ENCODE peak calls at places on chromosomes 1 and 21, in four cellular contexts. Y is tibial nerve, C is fibroblast of lung, D is AG09309. P is an unnamed sample.

GRCh38 chr1:57423135-57424131 is at the start of gene DAB1:
- DNase-seq in Y (no peak), C (peak; percentile 18), D (no peak), P (no peak)

GRCh38 chr21:17660449-17660848 is 47.7 kb upstream of the BTG3 start:
- DNase-seq in Y (no peak), C (no peak), D (no peak), P (peak; percentile 56)

GRCh38 chr21:42836402-42836666 is 43.0 kb downstream of the WDR4 start:
- DNase-seq in Y (no peak), C (no peak), D (no peak), P (no peak)

GRCh38 chr1:15328785-15329480 is 80.8 kb upstream of the EFHD2 start:
- DNase-seq in Y (peak; percentile 48), C (peak; percentile 78), D (no peak), P (peak; percentile 85)

GRCh38 chr1:43783671-43784205 is 76.4 kb downstream of the ST3GAL3 start:
- DNase-seq in Y (no peak), C (no peak), D (no peak), P (peak; percentile 32)

GRCh38 chr1:3821004-3821933 is 25.0 kb upstream of the LRRC47 start:
- DNase-seq in Y (no peak), C (no peak), D (no peak), P (no peak)

GRCh38 chr1:52756020-52756419 is 29.8 kb downstream of the ZYG11B start:
- DNase-seq in Y (no peak), C (no peak), D (no peak), P (no peak)

GRCh38 chr21:40129809-40130208 is 262.6 kb downstream of the PCP4 start:
- DNase-seq in Y (no peak), C (no peak), D (no peak), P (no peak)

GRCh38 chr1:50646526-50646925 is 223.3 kb upstream of the DMRTA2 start:
- DNase-seq in Y (no peak), C (no peak), D (no peak), P (no peak)

GRCh38 chr1:107220036-107220435 is 79.2 kb downstream of the NTNG1 start:
- DNase-seq in Y (no peak), C (no peak), D (peak; percentile 62), P (peak; percentile 75)

GRCh38 chr1:61109158-61109557 is 26.8 kb downstream of the NFIA start:
- DNase-seq in Y (no peak), C (no peak), D (no peak), P (no peak)

GRCh38 chr1:150281221-150281757 is 1.1 kb upstream of the CIART start:
- DNase-seq in Y (peak; percentile 82), C (peak; percentile 79), D (peak; percentile 38), P (peak; percentile 73)

GRCh38 chr1:94258873-94259331 is 21.5 kb upstream of the ARHGAP29 start:
- DNase-seq in Y (peak; percentile 84), C (peak; percentile 86), D (peak; percentile 88), P (peak; percentile 95)

GRCh38 chr1:101331794-101332193 is 95.0 kb downstream of the S1PR1 start:
- DNase-seq in Y (no peak), C (no peak), D (no peak), P (no peak)

GRCh38 chr1:240031414-240031813 is 60.3 kb upstream of the FMN2 start:
- DNase-seq in Y (no peak), C (peak; percentile 50), D (peak; percentile 46), P (no peak)

GRCh38 chr1:10710489-10710888 is 86.0 kb downstream of the CASZ1 start:
- DNase-seq in Y (no peak), C (no peak), D (no peak), P (no peak)

GRCh38 chr1:21669287-21670058 is at the start of gene RAP1GAP:
- DNase-seq in Y (no peak), C (no peak), D (no peak), P (no peak)

GRCh38 chr1:216723274-216723780 is at the start of gene ESRRG:
- DNase-seq in Y (no peak), C (no peak), D (no peak), P (peak; percentile 39)

GRCh38 chr21:40662889-40663288 is 184.1 kb downstream of the DSCAM start:
- DNase-seq in Y (no peak), C (no peak), D (no peak), P (no peak)

GRCh38 chr1:171913385-171913784 is 72.1 kb downstream of the DNM3 start:
- DNase-seq in Y (peak; percentile 30), C (peak; percentile 24), D (no peak), P (peak; percentile 28)

GRCh38 chr1:236455242-236455641 is 61.2 kb downstream of the EDARADD start:
- DNase-seq in Y (no peak), C (no peak), D (no peak), P (no peak)

GRCh38 chr1:236457775-236458174 is 63.7 kb downstream of the EDARADD start:
- DNase-seq in Y (no peak), C (no peak), D (no peak), P (no peak)

DNA sequence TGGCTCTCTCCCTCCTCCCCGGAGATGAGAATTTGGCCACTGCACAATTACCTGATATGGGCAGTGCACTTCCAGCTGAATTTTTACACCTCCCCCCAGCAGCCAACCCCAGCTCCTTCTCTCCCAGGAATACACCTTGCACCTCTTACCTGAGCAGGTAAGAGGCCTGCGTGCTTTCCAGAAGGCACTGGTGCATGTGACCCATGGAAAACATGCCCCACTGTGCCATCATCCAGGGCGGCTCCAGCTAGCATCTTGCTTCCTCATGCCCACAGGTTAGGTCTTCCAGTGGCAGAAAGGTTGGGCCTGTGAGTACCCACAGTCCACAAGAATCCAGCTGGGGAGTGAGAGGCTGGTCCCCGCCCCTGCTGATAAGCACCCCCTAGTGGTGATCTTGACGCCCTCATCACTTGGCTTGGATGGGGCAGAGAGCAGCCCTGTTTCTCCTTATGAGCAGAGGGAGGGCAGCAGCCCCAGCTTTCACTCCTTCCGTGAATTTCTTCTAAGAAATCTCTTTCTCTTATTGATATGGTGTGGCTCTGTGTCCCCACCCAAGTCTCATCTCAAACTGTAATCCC is 57.8 kb downstream of the EDARADD start:
- DNase-seq in Y (no peak), C (no peak), D (no peak), P (no peak)
- TF ChIP-seq CTCF in Y (peak; percentile 6), C (peak; percentile 25), D (peak; percentile 58), P (peak; percentile 19)

DNA sequence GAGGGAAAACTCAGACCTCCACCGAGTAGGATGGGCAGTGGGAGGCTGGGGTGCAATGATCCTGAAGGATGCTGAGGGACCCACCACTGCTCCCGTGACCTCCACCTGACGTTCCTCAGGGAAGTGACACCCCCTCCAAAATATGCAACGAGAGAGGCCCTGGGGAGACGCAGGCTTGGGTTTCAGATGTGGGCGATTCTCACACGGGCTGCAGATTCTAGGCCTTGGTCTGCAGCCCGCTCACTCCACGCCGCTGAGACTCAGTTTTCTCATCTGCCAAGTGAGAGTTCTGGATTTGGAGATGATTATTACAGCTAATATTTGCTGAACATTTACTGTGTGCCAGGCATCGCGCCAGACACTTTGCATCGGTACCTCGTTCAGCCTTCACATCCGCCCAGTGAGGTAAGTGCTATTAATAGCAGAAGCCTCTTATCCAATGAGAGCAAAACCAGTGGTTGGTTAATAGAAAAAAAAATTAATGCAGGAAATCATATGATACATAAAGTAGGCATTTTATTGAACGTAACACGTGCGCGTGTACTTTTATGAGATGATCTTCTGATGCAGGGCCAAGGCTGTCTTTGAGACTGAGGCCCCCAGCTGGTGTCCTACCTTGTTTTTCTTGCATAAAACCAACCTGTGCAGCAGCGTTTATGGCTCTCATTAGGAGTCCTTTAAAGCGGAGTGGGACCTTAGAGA is 102.0 kb upstream of the RUNX3 start:
- DNase-seq in Y (no peak), C (peak; percentile 43), D (no peak), P (peak; percentile 73)
- H3K4me3 ChIP-seq in Y (no peak overlapping the region), C (no peak overlapping the region), D (no peak overlapping the region), P (no peak overlapping the region)

DNA sequence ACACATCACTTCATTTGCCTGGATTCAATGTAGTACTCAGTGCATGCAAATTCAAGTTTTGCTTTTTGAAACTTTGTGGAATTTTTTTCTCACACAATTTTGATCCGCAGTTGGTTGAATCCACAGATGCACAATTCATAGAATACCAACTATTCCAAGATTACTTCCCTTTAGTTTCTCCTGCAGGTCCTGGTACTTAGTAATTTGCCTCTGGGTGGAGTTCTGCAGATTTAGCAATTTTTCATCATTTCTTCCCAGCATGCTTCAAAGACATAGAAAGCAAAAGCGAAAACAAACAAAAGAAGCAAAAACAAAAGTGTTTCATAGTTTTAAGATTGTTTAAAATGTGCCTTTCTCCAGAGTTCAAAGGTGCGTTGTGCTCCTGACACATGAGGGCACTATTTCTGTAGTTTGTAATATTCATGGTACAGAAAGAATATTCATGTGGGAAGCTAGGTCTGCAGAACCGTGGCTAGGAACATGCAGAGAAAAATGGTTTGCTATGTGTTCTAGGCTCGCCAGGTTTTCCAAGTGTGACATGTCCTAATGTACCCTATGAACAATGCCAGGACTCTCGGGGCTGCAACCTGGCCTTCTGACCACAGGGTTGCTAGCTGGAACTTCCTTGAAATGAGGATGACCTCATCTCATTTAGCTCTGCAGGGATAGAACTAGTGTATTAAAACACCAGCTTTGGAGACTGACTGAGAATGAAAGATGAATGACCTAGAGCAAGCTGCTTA is 30.0 kb upstream of the RCSD1 start:
- DNase-seq in Y (peak; percentile 28), C (peak; percentile 55), D (peak; percentile 5), P (peak; percentile 45)
- TF ChIP-seq CTCF in Y (peak; percentile 47), C (peak; percentile 55), D (peak; percentile 57), P (peak; percentile 22)

DNA sequence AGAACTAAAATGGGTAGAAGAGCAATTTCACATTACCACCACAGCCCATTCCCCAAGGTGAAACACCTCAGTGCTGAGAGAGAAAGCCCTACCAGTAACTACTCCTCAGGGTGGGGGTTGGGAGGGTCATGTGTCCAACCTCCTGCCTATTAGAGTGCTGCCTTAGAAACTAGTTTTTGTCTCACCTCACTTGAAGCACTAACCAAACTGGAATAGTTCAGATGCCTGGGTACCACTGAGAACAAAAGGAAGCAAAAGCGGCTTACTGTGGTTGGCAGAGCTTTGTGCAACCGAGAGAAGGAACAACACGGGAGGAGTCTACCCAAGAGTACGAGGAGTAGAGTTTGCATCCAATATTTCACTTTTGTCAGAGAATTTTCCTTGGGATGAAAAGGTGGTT is 1207.5 kb upstream of the ADGRL2 start:
- DNase-seq in Y (no peak), C (no peak), D (no peak), P (no peak)
- H3K4me3 ChIP-seq in Y (no peak overlapping the region), C (no peak overlapping the region), D (no peak overlapping the region), P (no peak overlapping the region)

GRCh38 chr1:109930252-109930993 is 19.8 kb downstream of the CSF1 start:
- DNase-seq in Y (no peak), C (no peak), D (no peak), P (no peak)
- TF ChIP-seq CTCF in Y (no peak), C (no peak), D (no peak), P (no peak)

GRCh38 chr1:25131794-25132193 is 100.5 kb downstream of the SYF2 start:
- DNase-seq in Y (no peak), C (no peak), D (no peak), P (no peak)

GRCh38 chr1:25137106-25137505 is 95.2 kb downstream of the SYF2 start:
- DNase-seq in Y (no peak), C (no peak), D (no peak), P (no peak)

GRCh38 chr1:25135903-25136302 is 96.4 kb downstream of the SYF2 start:
- DNase-seq in Y (no peak), C (no peak), D (no peak), P (no peak)

GRCh38 chr1:25134801-25135585 is 97.3 kb downstream of the SYF2 start:
- DNase-seq in Y (no peak), C (no peak), D (no peak), P (no peak)

GRCh38 chr1:25134307-25134706 is 98.0 kb downstream of the SYF2 start:
- DNase-seq in Y (no peak), C (no peak), D (no peak), P (no peak)
- H3K4me3 ChIP-seq in Y (no peak overlapping the region), C (no peak overlapping the region), D (no peak overlapping the region), P (no peak overlapping the region)

P was measured in astrocyte of the spinal cord.